ENCODE peak calls at places on chromosome 1, in ten cellular contexts. K is psoas muscle, N is heart left ventricle, Q is fibroblast of lung, E is body of pancreas, Z is thyroid gland, V is IMR-90, Y is right lobe of liver, X is colonic mucosa, U is PC-3. G is an unnamed sample.

GRCh38 chr1:47181095-47181954 is 8.5 kb downstream of the PDZK1IP1 start:
- DNase-seq in N (no peak), V (no peak), Q (no peak), Z (no peak), X (no peak), E (no peak), U (no peak), K (no peak), Y (no peak), G (no peak)

GRCh38 chr1:175015243-175015642 is 8.0 kb downstream of the MRPS14 start:
- DNase-seq in Y (no peak), Q (peak; percentile 71), Z (no peak), N (no peak), E (no peak), K (no peak), X (no peak), U (no peak), V (peak; percentile 91), G (no peak)

GRCh38 chr1:15684042-15684461 is at the start of gene PLEKHM2:
- DNase-seq in Q (peak; percentile 40), N (peak; percentile 80), Y (no peak), E (peak; percentile 61), X (no peak), U (peak; percentile 49), Z (peak; percentile 35), K (peak; percentile 76), V (peak; percentile 35), G (peak; percentile 58)

GRCh38 chr1:63668298-63668697 is 75.1 kb downstream of the PGM1 start:
- DNase-seq in E (no peak), X (no peak), N (no peak), Q (no peak), U (no peak), Z (no peak), K (no peak), V (peak; percentile 48), Y (no peak), G (no peak)

GRCh38 chr1:234535763-234536515 is 57.0 kb upstream of the TARBP1 start:
- DNase-seq in V (peak; percentile 70), E (peak; percentile 73), Q (peak; percentile 75), N (no peak), Z (peak; percentile 77), X (peak; percentile 42), U (no peak), Y (no peak), K (peak; percentile 77), G (peak; percentile 69)

GRCh38 chr1:50348449-50349241 is 74.6 kb downstream of the DMRTA2 start:
- DNase-seq in Y (no peak), V (peak; percentile 77), U (peak; percentile 64), Q (peak; percentile 77), N (no peak), Z (peak; percentile 48), E (peak; percentile 66), X (peak; percentile 64), K (no peak), G (no peak)

GRCh38 chr1:147273409-147274307 is 31.2 kb downstream of the CHD1L start:
- DNase-seq in V (peak; percentile 87), X (peak; percentile 26), U (peak; percentile 92), N (no peak), E (peak; percentile 13), K (no peak), Z (no peak), Q (peak; percentile 93), Y (no peak), G (no peak)

GRCh38 chr1:26784023-26784871 is 3.5 kb upstream of the PIGV start:
- DNase-seq in V (peak; percentile 80), U (peak; percentile 54), N (no peak), K (peak; percentile 67), Q (peak; percentile 98), X (peak; percentile 87), E (peak; percentile 78), Z (peak; percentile 71), Y (peak; percentile 84), G (peak; percentile 53)

GRCh38 chr1:210746024-210746423 is 387.9 kb downstream of the KCNH1 start:
- DNase-seq in V (no peak), X (no peak), Z (no peak), Q (no peak), N (no peak), E (no peak), Y (no peak), U (no peak), K (no peak), G (no peak)

GRCh38 chr1:31707711-31708110 is 3.9 kb upstream of the COL16A1 start:
- DNase-seq in Y (no peak), V (peak; percentile 80), N (no peak), Q (peak; percentile 47), U (peak; percentile 35), K (no peak), X (no peak), E (no peak), Z (no peak), G (no peak)

GRCh38 chr1:179812501-179813292 is 64.9 kb downstream of the TOR1AIP2 start:
- DNase-seq in E (no peak), Q (peak; percentile 55), Z (no peak), N (peak; percentile 36), K (no peak), Y (no peak), X (no peak), V (peak; percentile 19), U (no peak), G (no peak)

GRCh38 chr1:86395771-86396502 is at the start of gene ODF2L:
- DNase-seq in Y (peak; percentile 95), Q (peak; percentile 82), V (peak; percentile 74), N (peak; percentile 95), X (peak; percentile 95), E (peak; percentile 94), U (peak; percentile 84), Z (peak; percentile 94), K (peak; percentile 93), G (peak; percentile 91)

GRCh38 chr1:185312361-185312760 is 4.7 kb downstream of the IVNS1ABP start:
- DNase-seq in K (no peak), E (no peak), U (no peak), V (no peak), X (no peak), Q (no peak), Z (no peak), N (no peak), Y (no peak), G (no peak)

GRCh38 chr1:77234943-77235342 is 15.7 kb upstream of the PIGK start:
- DNase-seq in U (no peak), N (no peak), V (no peak), X (no peak), Q (no peak), K (no peak), Y (no peak), E (no peak), Z (no peak), G (no peak)

GRCh38 chr1:84505167-84506001 is 802 bp upstream of the SPATA1 start:
- DNase-seq in E (peak; percentile 71), N (no peak), K (peak; percentile 85), X (no peak), U (peak; percentile 54), Z (no peak), Y (peak; percentile 80), Q (peak; percentile 66), V (peak; percentile 42), G (peak; percentile 74)

GRCh38 chr1:183230403-183230802 is 44.3 kb downstream of the LAMC2 start:
- DNase-seq in Y (no peak), U (peak; percentile 43), Z (no peak), K (no peak), X (no peak), E (no peak), Q (no peak), V (peak; percentile 31), N (no peak), G (no peak)

GRCh38 chr1:53848025-53848424 is 9.9 kb upstream of the NDC1 start:
- DNase-seq in V (no peak), K (no peak), Y (no peak), N (no peak), U (no peak), X (no peak), E (no peak), Q (no peak), Z (no peak), G (no peak)

GRCh38 chr1:89821322-89822108 is 683 bp downstream of the LRRC8D start:
- DNase-seq in K (peak; percentile 70), E (peak; percentile 76), Q (peak; percentile 20), U (peak; percentile 29), Z (peak; percentile 71), Y (peak; percentile 73), X (peak; percentile 76), V (peak; percentile 22), N (peak; percentile 77), G (peak; percentile 51)

GRCh38 chr1:234659538-234659937 is 49.6 kb upstream of the IRF2BP2 start:
- DNase-seq in N (no peak), U (peak; percentile 89), X (peak; percentile 17), Q (peak; percentile 68), Y (no peak), Z (no peak), K (no peak), E (no peak), V (peak; percentile 89), G (no peak)

GRCh38 chr1:178693368-178693767 is 31.7 kb upstream of the RALGPS2 start:
- DNase-seq in Q (peak; percentile 38), U (no peak), K (no peak), E (no peak), Y (no peak), V (peak; percentile 22), Z (peak; percentile 5), N (no peak), X (no peak), G (no peak)
- TF ChIP-seq CTCF in Q (peak; percentile 18), U (no peak), K (no peak), E (no peak), Y (no peak), V (peak; percentile 39), Z (no peak), N (no peak), X (no peak), G (no peak)

DNA sequence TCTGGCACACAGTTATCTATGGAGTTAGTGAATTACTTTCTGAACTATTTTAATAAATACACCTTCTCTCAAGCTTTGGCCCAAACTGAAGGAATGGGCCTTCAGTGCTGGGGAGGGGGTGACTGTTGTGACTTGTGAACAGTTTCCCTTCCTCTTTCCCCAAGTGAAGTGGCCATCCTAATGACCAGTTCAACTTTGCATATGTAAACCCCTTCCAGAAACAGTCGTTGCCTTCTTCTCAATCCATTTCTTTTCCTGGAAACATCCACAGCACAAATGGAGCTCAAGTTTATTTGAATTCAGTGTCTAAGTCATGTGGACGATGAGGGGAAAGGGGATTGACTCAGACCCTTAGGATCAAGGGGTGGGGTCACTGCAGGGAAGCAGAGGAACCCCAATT is 1.3 kb upstream of the INPP5B start:
- DNase-seq in Y (no peak), N (no peak), U (no peak), V (no peak), K (peak; percentile 8), E (no peak), X (no peak), Q (no peak), Z (no peak), G (no peak)
- H3K36me3 ChIP-seq in Y (no peaks in the 10 kb centered on the region), N (no peaks in the 10 kb centered on the region), U (no peaks in the 10 kb centered on the region), V (peaks cover 12% of the 10 kb centered on the region), K (peaks cover 21% of the 10 kb centered on the region), E (peaks cover under 1% of the 10 kb centered on the region), X (no peaks in the 10 kb centered on the region), Q (peaks cover 4% of the 10 kb centered on the region), Z (no peaks in the 10 kb centered on the region), G (peaks cover 20% of the 10 kb centered on the region)

GRCh38 chr1:1606232-1606631 is 6.3 kb upstream of the FNDC10 start:
- DNase-seq in Z (no peak), E (no peak), Q (no peak), X (peak; percentile 15), V (no peak), N (no peak), U (no peak), Y (peak; percentile 55), K (no peak), G (no peak)
- H3K4me1 ChIP-seq in Z (no peaks in the 10 kb centered on the region), E (no peaks in the 10 kb centered on the region), Q (no peaks in the 10 kb centered on the region), X (no peaks in the 10 kb centered on the region), V (no peaks in the 10 kb centered on the region), N (no peaks in the 10 kb centered on the region), U (no peaks in the 10 kb centered on the region), Y (no peaks in the 10 kb centered on the region), K (no peaks in the 10 kb centered on the region), G (no peaks in the 10 kb centered on the region)

GRCh38 chr1:154819628-154820590 is 50.2 kb downstream of the KCNN3 start:
- DNase-seq in K (no peak), V (no peak), E (peak; percentile 66), N (no peak), Z (peak; percentile 46), Y (no peak), X (no peak), Q (no peak), U (peak; percentile 48), G (no peak)
- TF ChIP-seq CTCF in K (peak; percentile 42), V (peak; percentile 36), E (peak; percentile 15), N (peak; percentile 48), Z (peak; percentile 47), Y (peak; percentile 27), X (no peak), Q (peak; percentile 25), U (peak; percentile 66), G (peak; percentile 52)